ENCODE peak calls at places on chromosomes 6 and 20, in six cellular contexts. G, K, R, V, N and L are unnamed samples. For H3K36me3, the result is how much of the 10 kb centered on the place peaks cover.

GRCh38 chr6:54099201-54099600 is 12.0 kb upstream of the MLIP start:
- DNase-seq in G (no peak), K (no peak), R (no peak), V (no peak), N (no peak), L (no peak)

GRCh38 chr6:7107578-7108195 is at the start of gene RREB1:
- DNase-seq in G (peak), K (peak), R (peak), V (peak), N (peak), L (no peak)

GRCh38 chr6:96927660-96928059 is 3.1 kb downstream of the KLHL32 start:
- DNase-seq in G (no peak), K (no peak), R (no peak), V (no peak), N (no peak), L (no peak)

GRCh38 chr6:155946860-155947259 is 491.2 kb upstream of the NOX3 start:
- DNase-seq in G (no peak), K (no peak), R (no peak), V (no peak), N (no peak), L (no peak)

GRCh38 chr6:6998194-6998569 is 109.6 kb upstream of the RREB1 start:
- DNase-seq in G (no peak), K (no peak), R (no peak), V (no peak), N (no peak), L (no peak)

GRCh38 chr6:144145546-144145945 is 4.8 kb upstream of the STX11 start:
- DNase-seq in G (no peak), K (no peak), R (no peak), V (no peak), N (no peak), L (no peak)

GRCh38 chr6:2127484-2127911 is 117.9 kb downstream of the GMDS start:
- DNase-seq in G (no peak), K (peak), R (no peak), V (no peak), N (no peak), L (no peak)

GRCh38 chr6:15630202-15630601 is 32.6 kb downstream of the DTNBP1 start:
- DNase-seq in G (no peak), K (no peak), R (no peak), V (no peak), N (no peak), L (no peak)

GRCh38 chr6:74277749-74278148 is 581.7 kb downstream of the CD109 start:
- DNase-seq in G (peak), K (no peak), R (peak), V (peak), N (no peak), L (no peak)

GRCh38 chr20:62622877-62623487 is 19.3 kb upstream of the SLCO4A1 start:
- DNase-seq in G (no peak), K (no peak), R (no peak), V (no peak), N (no peak), L (no peak)

GRCh38 chr6:16146028-16146427 is 17.1 kb downstream of the MYLIP start:
- DNase-seq in G (no peak), K (no peak), R (no peak), V (no peak), N (no peak), L (no peak)

GRCh38 chr6:83960704-83961103 is 72.9 kb upstream of the MRAP2 start:
- DNase-seq in G (no peak), K (no peak), R (no peak), V (no peak), N (no peak), L (no peak)

GRCh38 chr6:149651056-149651455 is 2.5 kb upstream of the KATNA1 start:
- DNase-seq in G (no peak), K (no peak), R (no peak), V (no peak), N (no peak), L (no peak)

GRCh38 chr20:35508493-35509218 is 20.8 kb downstream of the C20orf173 start:
- DNase-seq in G (no peak), K (no peak), R (no peak), V (no peak), N (no peak), L (no peak)

GRCh38 chr6:116533233-116533957 is 12.1 kb downstream of the TRAPPC3L start:
- DNase-seq in G (no peak), K (no peak), R (no peak), V (no peak), N (no peak), L (no peak)

GRCh38 chr6:56843476-56844349 is 111.2 kb upstream of the BEND6 start:
- DNase-seq in G (peak), K (peak), R (peak), V (peak), N (peak), L (no peak)

GRCh38 chr6:129280719-129281118 is 397.8 kb downstream of the LAMA2 start:
- DNase-seq in G (no peak), K (peak), R (no peak), V (no peak), N (no peak), L (no peak)

GRCh38 chr6:35370799-35371493 is 28.6 kb downstream of the PPARD start:
- DNase-seq in G (peak), K (peak), R (no peak), V (no peak), N (no peak), L (no peak)

GRCh38 chr6:20335872-20336271 is 65.8 kb upstream of the E2F3 start:
- DNase-seq in G (no peak), K (no peak), R (no peak), V (no peak), N (no peak), L (no peak)

GRCh38 chr6:34273242-34273805 is 24.5 kb upstream of the SMIM29 start:
- DNase-seq in G (peak), K (peak), R (no peak), V (no peak), N (peak), L (no peak)

GRCh38 chr6:139027620-139028182 is 844 bp upstream of the ABRACL start:
- DNase-seq in G (peak), K (no peak), R (no peak), V (no peak), N (peak), L (no peak)

GRCh38 chr20:62671765-62672164 is 29.5 kb downstream of the SLCO4A1 start:
- DNase-seq in G (no peak), K (no peak), R (no peak), V (no peak), N (no peak), L (no peak)

DNA sequence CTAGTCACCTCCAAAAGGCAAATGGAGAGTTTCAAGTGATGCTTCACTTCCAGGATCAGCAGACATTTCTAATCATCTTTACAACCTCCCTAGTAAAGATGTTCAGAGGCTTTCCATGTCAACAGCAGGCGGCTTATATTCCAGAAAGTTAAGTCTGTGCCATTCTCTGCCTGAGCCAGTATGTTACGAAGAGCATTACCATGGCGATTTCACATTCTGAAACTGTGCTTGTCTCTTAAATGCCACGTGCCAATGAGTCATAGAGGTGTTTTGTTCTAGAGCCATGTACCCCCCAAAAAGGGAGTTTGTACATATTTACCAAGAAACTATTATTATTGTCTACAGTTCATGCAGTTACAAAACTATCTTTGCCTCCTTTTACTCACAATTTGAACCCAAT is 319.5 kb downstream of the FOXA2 start:
- DNase-seq in G (no peak), K (no peak), R (no peak), V (no peak), N (no peak), L (no peak)
- H3K36me3 ChIP-seq in G (under half), K (under half), R (under half), V (under half), N (under half), L (under half)

GRCh38 chr6:148177589-148178233 is 164.9 kb upstream of the SASH1 start:
- DNase-seq in G (peak), K (peak), R (peak), V (peak), N (peak), L (no peak)
- H3K36me3 ChIP-seq in G (under half), K (under half), R (under half), V (under half), N (under half), L (under half)

DNA sequence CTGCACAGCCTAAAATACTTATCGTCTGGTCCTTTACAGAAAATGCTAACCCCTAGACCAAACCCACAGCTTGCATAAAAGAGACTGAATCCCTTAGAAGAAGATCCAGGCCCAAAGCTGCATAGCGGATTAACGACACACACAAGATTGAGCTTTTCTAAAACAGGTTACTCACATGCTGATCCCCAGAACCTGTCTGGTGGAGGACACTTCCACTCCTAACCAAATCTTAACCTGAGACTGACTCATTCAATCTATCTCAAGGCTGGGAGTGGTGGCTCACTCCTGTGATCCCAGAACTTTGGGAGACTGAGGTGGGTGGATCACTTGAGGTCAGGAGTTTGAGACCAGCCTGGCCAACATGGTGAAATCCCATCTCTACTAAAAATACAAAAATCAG is 2.8 kb upstream of the SLPI start:
- DNase-seq in G (no peak), K (no peak), R (no peak), V (no peak), N (no peak), L (no peak)
- H3K36me3 ChIP-seq in G (under half), K (under half), R (under half), V (under half), N (under half), L (under half)

GRCh38 chr20:10800288-10800687 is 126.5 kb upstream of the JAG1 start:
- DNase-seq in G (no peak), K (no peak), R (no peak), V (no peak), N (no peak), L (no peak)

GRCh38 chr20:10805764-10806163 is 132.0 kb upstream of the JAG1 start:
- DNase-seq in G (no peak), K (peak), R (no peak), V (no peak), N (no peak), L (no peak)

GRCh38 chr20:10806539-10806938 is 132.7 kb upstream of the JAG1 start:
- DNase-seq in G (no peak), K (peak), R (no peak), V (no peak), N (no peak), L (no peak)

GRCh38 chr20:10798811-10799210 is 125.0 kb upstream of the JAG1 start:
- DNase-seq in G (no peak), K (no peak), R (no peak), V (no peak), N (no peak), L (no peak)

GRCh38 chr20:10802201-10802600 is 128.4 kb upstream of the JAG1 start:
- DNase-seq in G (peak), K (no peak), R (no peak), V (no peak), N (no peak), L (no peak)
- H3K36me3 ChIP-seq in G (under half), K (under half), R (under half), V (under half), N (under half), L (under half)

DNA sequence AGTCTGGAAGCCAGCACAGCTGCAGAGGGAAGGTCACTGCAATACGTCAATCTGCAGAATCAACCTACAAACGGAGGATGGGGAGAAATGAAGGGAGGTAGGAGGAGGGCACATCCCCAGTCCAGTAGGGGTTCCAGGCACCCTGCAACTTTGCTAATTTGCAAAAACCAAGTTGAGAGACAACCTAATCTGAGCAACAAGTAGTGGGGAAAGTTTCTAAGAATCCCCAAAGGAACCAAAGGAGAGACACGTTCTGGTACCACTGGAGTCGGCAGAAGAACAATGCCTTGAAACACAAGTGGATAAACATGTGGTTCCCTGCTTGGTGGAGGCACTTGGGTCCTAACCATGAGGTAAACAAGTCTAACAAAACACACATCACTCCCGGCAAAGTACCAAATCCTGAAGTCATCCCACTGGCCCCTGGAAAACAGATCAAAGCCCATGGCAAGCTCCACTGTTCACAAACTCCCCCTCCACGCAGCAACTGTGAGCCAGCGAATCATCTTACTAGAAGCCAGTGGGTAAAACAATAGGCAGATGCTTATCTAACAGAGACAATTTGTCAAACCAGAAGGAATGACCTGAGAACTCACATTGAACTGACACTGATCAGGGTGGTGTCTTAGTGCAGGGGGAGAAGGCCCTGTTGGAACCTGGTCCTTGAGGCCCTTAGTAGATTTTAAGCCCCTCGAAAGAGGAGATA is 4.7 kb downstream of the MRPS18A start:
- DNase-seq in G (no peak), K (no peak), R (no peak), V (no peak), N (no peak), L (no peak)
- H3K36me3 ChIP-seq in G (under half), K (under half), R (half or more), V (under half), N (under half), L (under half)

DNA sequence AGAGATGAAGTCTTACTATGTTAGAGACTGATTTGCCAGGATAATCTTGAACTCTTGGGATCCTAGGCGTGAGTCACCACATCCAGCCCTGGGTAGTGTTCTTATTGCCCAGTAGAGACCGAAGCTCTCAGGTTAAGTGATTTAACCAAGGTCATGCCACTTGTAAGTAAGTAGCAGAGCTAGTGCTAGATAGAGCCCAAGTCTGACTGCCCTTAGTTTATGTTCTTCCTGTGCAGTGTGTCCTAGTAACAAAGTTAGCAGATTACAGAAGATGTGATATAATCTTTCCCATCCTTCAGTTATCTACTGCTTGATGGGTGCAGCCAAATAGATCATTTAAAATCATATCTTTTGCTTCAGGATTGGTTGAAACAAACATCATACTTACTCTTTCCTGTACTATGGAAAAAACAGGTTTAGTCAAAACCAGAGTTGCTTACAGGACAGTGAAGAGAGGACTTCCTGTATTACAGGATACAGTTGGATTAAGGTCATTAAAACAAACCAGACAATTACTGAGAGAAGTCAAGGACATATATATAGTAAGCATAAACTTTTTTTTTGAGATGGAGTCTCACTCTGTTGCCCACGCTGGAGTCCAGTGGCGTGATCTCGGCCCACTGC is 9.5 kb upstream of the PABPC1L start:
- DNase-seq in G (no peak), K (no peak), R (no peak), V (no peak), N (no peak), L (no peak)
- H3K36me3 ChIP-seq in G (under half), K (under half), R (half or more), V (under half), N (under half), L (under half)

DNA sequence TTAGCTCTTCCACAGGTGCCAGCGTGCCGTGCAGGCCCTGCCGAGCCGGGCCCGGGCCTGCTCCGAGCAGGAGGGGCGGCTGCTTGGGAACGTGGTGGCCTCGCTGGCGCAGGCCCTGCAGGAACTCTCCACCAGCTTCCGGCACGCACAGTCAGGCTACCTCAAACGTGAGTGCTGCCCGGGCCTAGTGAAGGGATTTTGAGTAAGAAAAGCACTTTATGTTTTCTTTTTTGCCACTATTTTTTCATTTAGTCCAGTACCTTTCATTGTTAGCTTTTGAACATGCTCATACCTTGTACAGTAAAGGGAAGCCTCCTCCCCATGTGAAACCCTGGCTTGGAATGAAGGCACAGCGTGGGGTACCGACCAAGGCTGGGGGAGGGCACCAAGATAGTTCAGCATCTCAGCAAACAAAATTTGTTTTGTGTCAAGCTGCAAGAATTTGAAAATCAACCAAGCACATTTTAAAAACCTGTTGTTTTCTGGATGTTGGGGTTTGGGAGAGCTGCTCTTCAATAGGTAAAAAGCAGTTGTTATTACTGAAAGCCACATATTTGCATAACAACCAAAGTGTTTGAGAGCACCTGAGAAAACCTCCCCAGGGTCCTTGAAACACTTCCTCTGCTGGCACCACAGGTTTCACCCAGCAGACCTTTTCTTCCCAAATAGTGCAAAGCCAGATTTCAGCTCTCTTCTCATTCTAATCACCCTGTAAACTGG is 18.4 kb downstream of the STX16 start:
- DNase-seq in G (no peak), K (no peak), R (no peak), V (no peak), N (no peak), L (no peak)
- H3K36me3 ChIP-seq in G (under half), K (half or more), R (half or more), V (under half), N (under half), L (under half)

DNA sequence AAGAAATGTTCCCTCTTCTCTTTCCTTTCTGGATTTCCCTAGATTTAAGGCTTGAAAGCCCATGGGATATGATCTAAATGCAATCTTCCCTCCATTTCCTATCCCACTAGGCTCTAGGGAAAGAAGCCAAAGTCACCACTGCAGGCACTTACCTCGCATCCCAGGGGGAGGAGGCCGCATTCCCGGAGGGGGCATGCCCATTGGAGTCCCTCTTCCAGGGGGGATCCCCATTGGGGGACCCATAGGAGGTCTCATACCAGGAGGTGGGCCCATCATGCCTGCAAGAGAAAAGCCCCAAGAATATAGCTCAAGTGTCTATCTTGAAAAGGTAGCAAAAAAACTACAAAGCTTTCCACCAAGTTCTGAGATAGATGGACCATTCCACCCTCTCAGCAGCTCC is 8.1 kb downstream of the SNRPB start:
- DNase-seq in G (no peak), K (no peak), R (no peak), V (no peak), N (no peak), L (no peak)
- H3K36me3 ChIP-seq in G (half or more), K (half or more), R (half or more), V (under half), N (half or more), L (under half)

DNA sequence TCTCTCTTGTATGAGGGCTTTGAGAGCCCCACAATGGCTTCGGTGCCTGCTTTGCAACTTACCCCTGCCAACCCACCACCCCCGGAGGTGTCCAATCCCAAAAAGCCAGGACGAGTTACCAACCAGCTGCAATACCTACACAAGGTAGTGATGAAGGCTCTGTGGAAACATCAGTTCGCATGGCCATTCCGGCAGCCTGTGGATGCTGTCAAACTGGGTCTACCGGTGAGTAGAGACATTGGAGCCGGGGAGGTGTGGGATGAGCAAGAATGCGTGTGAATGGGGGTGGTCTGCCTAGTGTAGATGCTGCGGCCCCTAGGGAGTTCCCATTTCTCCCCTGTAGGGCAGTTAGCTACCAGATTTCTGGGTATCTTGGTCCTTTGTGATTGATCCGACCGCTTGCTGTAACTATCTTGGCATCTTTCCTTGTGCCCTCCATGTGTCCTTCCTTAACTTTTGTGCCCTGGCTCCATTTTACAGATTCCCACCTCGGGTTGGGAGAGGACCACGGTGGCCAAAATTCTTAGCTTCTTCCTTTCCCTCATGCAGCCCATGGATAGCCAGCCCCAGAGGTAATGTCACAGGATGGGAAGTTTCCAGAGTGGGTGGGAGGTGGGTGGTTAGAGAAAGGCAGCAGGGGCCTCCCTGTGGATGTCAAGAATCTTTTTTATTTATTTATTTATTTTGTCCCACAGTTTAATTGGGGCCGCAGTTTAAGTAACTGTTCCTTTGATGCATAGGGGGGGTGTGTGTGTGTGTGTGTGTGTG is 6.3 kb downstream of the BRD2 start:
- DNase-seq in G (no peak), K (no peak), R (no peak), V (no peak), N (no peak), L (no peak)
- H3K36me3 ChIP-seq in G (half or more), K (half or more), R (half or more), V (half or more), N (half or more), L (under half)